ENCODE peak calls at places on chromosomes 16 and 17, in six cellular contexts. One of them, this sample, is unnamed.

GRCh38 chr16:15599303-15600070 is 43.5 kb downstream of the MARF1 start:
- DNase-seq in neuronal stem cell: no peak
- DNase-seq in Karpas-422: no peak
- DNase-seq in cardiac fibroblast: no peak
- DNase-seq in effector memory CD4-positive, alpha-beta T cell: no peak
- DNase-seq in occipital lobe: no peak
- DNase-seq in this sample: no peak

GRCh38 chr17:3935140-3935542 is 18.9 kb upstream of the P2RX1 start:
- DNase-seq in neuronal stem cell: peak
- DNase-seq in Karpas-422: peak
- DNase-seq in cardiac fibroblast: peak
- DNase-seq in effector memory CD4-positive, alpha-beta T cell: no peak
- DNase-seq in occipital lobe: no peak
- DNase-seq in this sample: peak

GRCh38 chr17:61362396-61362795 is 37.2 kb upstream of the TBX2 start:
- DNase-seq in neuronal stem cell: no peak
- DNase-seq in Karpas-422: no peak
- DNase-seq in cardiac fibroblast: no peak
- DNase-seq in effector memory CD4-positive, alpha-beta T cell: no peak
- DNase-seq in occipital lobe: no peak
- DNase-seq in this sample: no peak

GRCh38 chr16:52549011-52549692 is 2.2 kb upstream of the TOX3 start:
- DNase-seq in neuronal stem cell: no peak
- DNase-seq in Karpas-422: no peak
- DNase-seq in cardiac fibroblast: no peak
- DNase-seq in effector memory CD4-positive, alpha-beta T cell: no peak
- DNase-seq in occipital lobe: no peak
- DNase-seq in this sample: no peak

GRCh38 chr17:81323411-81323868 is 28.3 kb upstream of the SLC38A10 start:
- DNase-seq in neuronal stem cell: no peak
- DNase-seq in Karpas-422: no peak
- DNase-seq in cardiac fibroblast: no peak
- DNase-seq in effector memory CD4-positive, alpha-beta T cell: no peak
- DNase-seq in occipital lobe: no peak
- DNase-seq in this sample: no peak

GRCh38 chr17:50834126-50834785 is 1.1 kb upstream of the WFIKKN2 start:
- DNase-seq in neuronal stem cell: no peak
- DNase-seq in Karpas-422: no peak
- DNase-seq in cardiac fibroblast: no peak
- DNase-seq in effector memory CD4-positive, alpha-beta T cell: no peak
- DNase-seq in occipital lobe: no peak
- DNase-seq in this sample: no peak

GRCh38 chr16:55297062-55297909 is 26.7 kb upstream of the IRX6 start:
- DNase-seq in neuronal stem cell: no peak
- DNase-seq in Karpas-422: no peak
- DNase-seq in cardiac fibroblast: no peak
- DNase-seq in effector memory CD4-positive, alpha-beta T cell: no peak
- DNase-seq in occipital lobe: no peak
- DNase-seq in this sample: no peak

GRCh38 chr16:25886598-25886997 is 194.8 kb downstream of the HS3ST4 start:
- DNase-seq in neuronal stem cell: no peak
- DNase-seq in Karpas-422: no peak
- DNase-seq in cardiac fibroblast: no peak
- DNase-seq in effector memory CD4-positive, alpha-beta T cell: no peak
- DNase-seq in occipital lobe: no peak
- DNase-seq in this sample: no peak

GRCh38 chr16:79449906-79450305 is 150.6 kb downstream of the MAF start:
- DNase-seq in neuronal stem cell: no peak
- DNase-seq in Karpas-422: no peak
- DNase-seq in cardiac fibroblast: no peak
- DNase-seq in effector memory CD4-positive, alpha-beta T cell: no peak
- DNase-seq in occipital lobe: no peak
- DNase-seq in this sample: no peak

This sample was measured in effector CD8-positive, alpha-beta T cell.